ENCODE peak calls at places on chromosomes 12 and 14, in seven cellular contexts. One of them, this sample, is unnamed.
A peak's percentile ranks its signal among the peaks of the same experiment; 100 is the strongest.

GRCh38 chr12:44571031-44571550 is 305.0 kb downstream of the NELL2 start:
- DNase-seq in choroid plexus epithelial cell: no peak
- DNase-seq in Right ventricle myocardium superior: no peak
- DNase-seq in A549: no peak
- DNase-seq in ascending aorta: no peak
- DNase-seq in COR-L47: no peak
- DNase-seq in ELR: no peak
- DNase-seq in this sample: no peak

GRCh38 chr14:73743431-73743931 is 29.3 kb upstream of the PNMA1 start:
- DNase-seq in choroid plexus epithelial cell: no peak
- DNase-seq in Right ventricle myocardium superior: peak; percentile 78
- DNase-seq in A549: no peak
- DNase-seq in ascending aorta: peak; percentile 71
- DNase-seq in COR-L47: no peak
- DNase-seq in ELR: no peak
- DNase-seq in this sample: peak; percentile 72

GRCh38 chr12:79737875-79738718 is 47.3 kb upstream of the PAWR start:
- DNase-seq in choroid plexus epithelial cell: peak; percentile 82
- DNase-seq in Right ventricle myocardium superior: no peak
- DNase-seq in A549: peak; percentile 52
- DNase-seq in ascending aorta: no peak
- DNase-seq in COR-L47: peak; percentile 63
- DNase-seq in ELR: peak; percentile 82
- DNase-seq in this sample: no peak

GRCh38 chr12:69653703-69654102 is 43.0 kb upstream of the LRRC10 start:
- DNase-seq in choroid plexus epithelial cell: peak; percentile 39
- DNase-seq in Right ventricle myocardium superior: no peak
- DNase-seq in A549: no peak
- DNase-seq in ascending aorta: no peak
- DNase-seq in COR-L47: no peak
- DNase-seq in ELR: peak; percentile 37
- DNase-seq in this sample: no peak

GRCh38 chr12:22525426-22525825 is 18.9 kb downstream of the C2CD5 start:
- DNase-seq in choroid plexus epithelial cell: peak; percentile 60
- DNase-seq in Right ventricle myocardium superior: no peak
- DNase-seq in A549: no peak
- DNase-seq in ascending aorta: no peak
- DNase-seq in COR-L47: no peak
- DNase-seq in ELR: peak; percentile 78
- DNase-seq in this sample: no peak

GRCh38 chr12:68886636-68887572 is 46.1 kb downstream of the CPM start:
- DNase-seq in choroid plexus epithelial cell: no peak
- DNase-seq in Right ventricle myocardium superior: no peak
- DNase-seq in A549: no peak
- DNase-seq in ascending aorta: no peak
- DNase-seq in COR-L47: no peak
- DNase-seq in ELR: no peak
- DNase-seq in this sample: no peak

GRCh38 chr12:18436163-18436562 is 174.8 kb downstream of the PIK3C2G start:
- DNase-seq in choroid plexus epithelial cell: peak; percentile 9
- DNase-seq in Right ventricle myocardium superior: no peak
- DNase-seq in A549: no peak
- DNase-seq in ascending aorta: no peak
- DNase-seq in COR-L47: no peak
- DNase-seq in ELR: no peak
- DNase-seq in this sample: no peak

GRCh38 chr14:103074699-103075341 is 9.2 kb upstream of the LBHD2 start:
- DNase-seq in choroid plexus epithelial cell: no peak
- DNase-seq in Right ventricle myocardium superior: peak; percentile 90
- DNase-seq in A549: peak; percentile 54
- DNase-seq in ascending aorta: peak; percentile 80
- DNase-seq in COR-L47: no peak
- DNase-seq in ELR: peak; percentile 47
- DNase-seq in this sample: peak; percentile 83

GRCh38 chr14:100091386-100091785 is 26.2 kb downstream of the EVL start:
- DNase-seq in choroid plexus epithelial cell: no peak
- DNase-seq in Right ventricle myocardium superior: no peak
- DNase-seq in A549: no peak
- DNase-seq in ascending aorta: no peak
- DNase-seq in COR-L47: no peak
- DNase-seq in ELR: no peak
- DNase-seq in this sample: no peak

GRCh38 chr12:131894981-131895639 is 688 bp downstream of the ULK1 start:
- DNase-seq in choroid plexus epithelial cell: no peak
- DNase-seq in Right ventricle myocardium superior: peak; percentile 47
- DNase-seq in A549: no peak
- DNase-seq in ascending aorta: no peak
- DNase-seq in COR-L47: no peak
- DNase-seq in ELR: peak; percentile 22
- DNase-seq in this sample: no peak

GRCh38 chr14:93078830-93079229 is 36.9 kb downstream of the ITPK1 start:
- DNase-seq in choroid plexus epithelial cell: peak; percentile 43
- DNase-seq in Right ventricle myocardium superior: no peak
- DNase-seq in A549: no peak
- DNase-seq in ascending aorta: no peak
- DNase-seq in COR-L47: no peak
- DNase-seq in ELR: peak; percentile 45
- DNase-seq in this sample: no peak

This sample was measured in heart left ventricle.